ENCODE peak calls at places on chromosomes 5 and 9, in ten cellular contexts. E is neural crest cell, I is progenitor cell of endocrine pancreas, Z is Caki2, O is kidney glomerular epithelial cell, P is right cardiac atrium, B is AG08396, W is AG04450, S is uterus, V is mammary epithelial cell. J is an unnamed sample.

GRCh38 chr5:134510970-134511795 is 14.3 kb upstream of the JADE2 start:
- DNase-seq in E (no peak), I (peak; percentile 17), Z (peak; percentile 82), O (peak; percentile 91), P (no peak), B (no peak), W (no peak), S (no peak), V (peak; percentile 79), J (no peak)

GRCh38 chr5:67319935-67320725 is 123.5 kb upstream of the CD180 start:
- DNase-seq in E (no peak), I (no peak), Z (no peak), O (peak; percentile 10), P (no peak), B (peak; percentile 8), W (no peak), S (no peak), V (peak; percentile 47), J (no peak)

GRCh38 chr5:1778138-1779020 is 21.3 kb downstream of the MRPL36 start:
- DNase-seq in E (no peak), I (no peak), Z (no peak), O (no peak), P (peak; percentile 29), B (no peak), W (no peak), S (no peak), V (no peak), J (no peak)

GRCh38 chr9:32841314-32841713 is 58.0 kb downstream of the TMEM215 start:
- DNase-seq in E (no peak), I (no peak), Z (no peak), O (no peak), P (no peak), B (no peak), W (no peak), S (no peak), V (no peak), J (no peak)

GRCh38 chr9:85741112-85741874 is 461 bp downstream of the AGTPBP1 start:
- DNase-seq in E (peak; percentile 53), I (peak; percentile 61), Z (peak; percentile 23), O (peak; percentile 47), P (peak; percentile 76), B (no peak), W (no peak), S (peak; percentile 32), V (peak; percentile 32), J (no peak)

GRCh38 chr9:89536618-89537017 is 38.7 kb upstream of the SEMA4D start:
- DNase-seq in E (no peak), I (no peak), Z (no peak), O (no peak), P (no peak), B (no peak), W (no peak), S (no peak), V (no peak), J (no peak)

GRCh38 chr5:146580237-146580636 is 64.2 kb upstream of the GPR151 start:
- DNase-seq in E (no peak), I (no peak), Z (no peak), O (no peak), P (no peak), B (no peak), W (no peak), S (no peak), V (no peak), J (no peak)

GRCh38 chr5:148408092-148408491 is 24.3 kb downstream of the FBXO38 start:
- DNase-seq in E (no peak), I (no peak), Z (no peak), O (no peak), P (no peak), B (no peak), W (no peak), S (no peak), V (no peak), J (no peak)